ENCODE peak calls at places on chromosomes 1 and 21, in five cellular contexts. X is left cardiac atrium, I is OCI-LY7, N is WERI-Rb-1, D is endothelial cell. F is an unnamed sample.

GRCh38 chr1:24501371-24502167 is 1.1 kb upstream of the RCAN3 start:
- DNase-seq in D (peak), I (peak), X (no peak), N (no peak), F (no peak)

GRCh38 chr1:41240806-41241747 is 1.0 kb downstream of the SCMH1 start:
- DNase-seq in N (peak), I (peak), X (peak), D (peak), F (peak)

GRCh38 chr1:24362982-24363614 is 43.9 kb downstream of the GRHL3 start:
- DNase-seq in I (no peak), N (no peak), X (peak), D (no peak), F (no peak)

GRCh38 chr21:35743571-35743970 is 316.8 kb downstream of the SETD4 start:
- DNase-seq in I (no peak), N (no peak), X (no peak), D (no peak), F (no peak)

GRCh38 chr1:163410073-163410522 is 88.3 kb downstream of the NUF2 start:
- DNase-seq in D (peak), I (peak), X (no peak), N (peak), F (peak)

GRCh38 chr1:88371396-88371795 is 312.7 kb upstream of the PKN2 start:
- DNase-seq in X (no peak), N (no peak), D (no peak), I (no peak), F (no peak)

GRCh38 chr1:27366113-27366410 is 699 bp downstream of the MAP3K6 start:
- DNase-seq in D (peak), N (peak), X (peak), I (peak), F (peak)

GRCh38 chr1:1361982-1362423 is 3.6 kb upstream of the MXRA8 start:
- DNase-seq in I (no peak), X (no peak), N (no peak), D (no peak), F (no peak)

GRCh38 chr1:177170756-177171535 is at the start of gene BRINP2:
- DNase-seq in D (peak), I (no peak), X (peak), N (peak), F (peak)

GRCh38 chr1:225653463-225654276 is 747 bp upstream of the ENAH start:
- DNase-seq in D (peak), X (peak), N (no peak), I (peak), F (peak)

GRCh38 chr1:43668956-43669355 is 19.0 kb downstream of the KDM4A start:
- DNase-seq in X (no peak), D (no peak), N (no peak), I (no peak), F (no peak)

GRCh38 chr1:112507896-112508241 is 896 bp upstream of the WNT2B start:
- DNase-seq in D (no peak), I (peak), N (peak), X (no peak), F (no peak)

GRCh38 chr1:150813028-150813707 is 5.1 kb upstream of the CTSK start:
- DNase-seq in X (peak), I (peak), N (peak), D (peak), F (peak)

GRCh38 chr1:224579526-224579925 is 36.6 kb upstream of the CNIH3 start:
- DNase-seq in N (no peak), I (no peak), D (no peak), X (no peak), F (no peak)

GRCh38 chr21:25571726-25572121 is 35.6 kb downstream of the MRPL39 start:
- DNase-seq in X (no peak), D (no peak), I (no peak), N (no peak), F (no peak)

GRCh38 chr21:17370750-17371325 is 142.0 kb upstream of the CXADR start:
- DNase-seq in X (no peak), N (no peak), D (no peak), I (no peak), F (no peak)

GRCh38 chr1:235397733-235398132 is 30.5 kb downstream of the TBCE start:
- DNase-seq in X (no peak), N (no peak), D (no peak), I (no peak), F (no peak)